ENCODE peak calls at places on chromosome 6, in five cellular contexts. N is fibroblast of pulmonary artery, C is endothelial cell, H is pancreas, I is testis. B is an unnamed sample.

GRCh38 chr6:42028234-42029061 is 21.9 kb upstream of the TAF8 start:
- DNase-seq in N (peak; percentile 92), C (no peak), H (no peak), I (peak; percentile 42), B (no peak)

GRCh38 chr6:38566295-38566694 is 73.4 kb downstream of the BTBD9 start:
- DNase-seq in N (no peak), C (no peak), H (no peak), I (no peak), B (no peak)

GRCh38 chr6:43509142-43509983 is 783 bp downstream of the LRRC73 start:
- DNase-seq in N (no peak), C (peak; percentile 33), H (no peak), I (no peak), B (no peak)

GRCh38 chr6:28927856-28928255 is 4.1 kb upstream of the TRIM27 start:
- DNase-seq in N (no peak), C (no peak), H (no peak), I (no peak), B (no peak)

GRCh38 chr6:56579155-56579851 is 63.4 kb downstream of the DST start:
- DNase-seq in N (no peak), C (no peak), H (no peak), I (no peak), B (no peak)

GRCh38 chr6:114998492-114998891 is 655.7 kb upstream of the HS3ST5 start:
- DNase-seq in N (no peak), C (no peak), H (no peak), I (no peak), B (no peak)

GRCh38 chr6:169185011-169185521 is 68.6 kb downstream of the THBS2 start:
- DNase-seq in N (no peak), C (no peak), H (no peak), I (no peak), B (no peak)

GRCh38 chr6:11214438-11214837 is 18.0 kb downstream of the NEDD9 start:
- DNase-seq in N (no peak), C (no peak), H (no peak), I (peak; percentile 58), B (no peak)

GRCh38 chr6:151765444-151765886 is 42.0 kb upstream of the ESR1 start:
- DNase-seq in N (peak; percentile 96), C (peak; percentile 68), H (peak; percentile 34), I (peak; percentile 76), B (no peak)

GRCh38 chr6:9405369-9405768 is 970.0 kb upstream of the SLC35B3 start:
- DNase-seq in N (peak; percentile 32), C (no peak), H (no peak), I (no peak), B (no peak)

GRCh38 chr6:87756858-87757257 is 54.8 kb upstream of the AKIRIN2 start:
- DNase-seq in N (peak; percentile 78), C (no peak), H (no peak), I (no peak), B (no peak)

GRCh38 chr6:25253371-25253770 is 25.8 kb upstream of the CARMIL1 start:
- DNase-seq in N (no peak), C (no peak), H (no peak), I (no peak), B (no peak)

GRCh38 chr6:27871919-27872633 is 40.1 kb downstream of the OR2B2 start:
- DNase-seq in N (peak; percentile 99), C (peak; percentile 85), H (peak; percentile 86), I (peak; percentile 83), B (peak; percentile 84)

GRCh38 chr6:72968704-72969103 is 256.6 kb downstream of the KHDC1L start:
- DNase-seq in N (no peak), C (no peak), H (no peak), I (no peak), B (no peak)

GRCh38 chr6:2183235-2183634 is 62.2 kb downstream of the GMDS start:
- DNase-seq in N (no peak), C (no peak), H (no peak), I (no peak), B (no peak)

GRCh38 chr6:143258945-143259344 is 191.6 kb downstream of the ADAT2 start:
- DNase-seq in N (no peak), C (no peak), H (no peak), I (no peak), B (no peak)

GRCh38 chr6:33297956-33298772 is 578 bp downstream of the RGL2 start:
- DNase-seq in N (peak; percentile 90), C (peak; percentile 72), H (peak; percentile 74), I (peak; percentile 86), B (no peak)

GRCh38 chr6:127457444-127458064 is 1.6 kb downstream of the KIAA0408 start:
- DNase-seq in N (peak; percentile 93), C (no peak), H (no peak), I (no peak), B (no peak)

GRCh38 chr6:169807699-169808607 is 56.5 kb downstream of the ERMARD start:
- DNase-seq in N (no peak), C (no peak), H (peak; percentile 12), I (peak; percentile 10), B (peak; percentile 35)

GRCh38 chr6:30615958-30616810 is 859 bp downstream of the PPP1R10 start:
- DNase-seq in N (peak; percentile 41), C (no peak), H (no peak), I (no peak), B (no peak)

GRCh38 chr6:56004421-56004820 is 129.0 kb upstream of the BMP5 start:
- DNase-seq in N (peak; percentile 29), C (no peak), H (no peak), I (no peak), B (no peak)

GRCh38 chr6:3946779-3947178 is 97.6 kb downstream of the FAM50B start:
- DNase-seq in N (no peak), C (no peak), H (no peak), I (no peak), B (no peak)

GRCh38 chr6:11050735-11051134 is 6.6 kb upstream of the ELOVL2 start:
- DNase-seq in N (peak; percentile 67), C (no peak), H (no peak), I (no peak), B (no peak)

GRCh38 chr6:94071835-94072234 is 652.5 kb upstream of the EPHA7 start:
- DNase-seq in N (peak; percentile 3), C (no peak), H (no peak), I (no peak), B (no peak)

GRCh38 chr6:158863646-158864045 is 44.5 kb upstream of the EZR start:
- DNase-seq in N (no peak), C (no peak), H (no peak), I (no peak), B (no peak)

GRCh38 chr6:11596640-11597237 is 59.2 kb downstream of the TMEM170B start:
- DNase-seq in N (no peak), C (no peak), H (no peak), I (no peak), B (no peak)

GRCh38 chr6:12359051-12359450 is 68.9 kb downstream of the EDN1 start:
- DNase-seq in N (no peak), C (no peak), H (no peak), I (no peak), B (no peak)

GRCh38 chr6:54990001-54990400 is 143.4 kb downstream of the FAM83B start:
- DNase-seq in N (no peak), C (no peak), H (no peak), I (no peak), B (no peak)

GRCh38 chr6:34816635-34817301 is 24.9 kb downstream of the BLTP3A start:
- DNase-seq in N (no peak), C (no peak), H (no peak), I (no peak), B (no peak)

GRCh38 chr6:154733610-154734379 is 579 bp downstream of the SCAF8 start:
- DNase-seq in N (peak; percentile 98), C (peak; percentile 95), H (peak; percentile 97), I (peak; percentile 98), B (peak; percentile 86)

GRCh38 chr6:154740658-154741057 is 7.4 kb downstream of the SCAF8 start:
- DNase-seq in N (no peak), C (no peak), H (no peak), I (no peak), B (no peak)

GRCh38 chr6:154736613-154737259 is 3.5 kb downstream of the SCAF8 start:
- DNase-seq in N (no peak), C (no peak), H (no peak), I (no peak), B (no peak)

GRCh38 chr6:154737424-154737823 is 4.2 kb downstream of the SCAF8 start:
- DNase-seq in N (no peak), C (no peak), H (no peak), I (no peak), B (no peak)

GRCh38 chr6:154738561-154738961 is 5.3 kb downstream of the SCAF8 start:
- DNase-seq in N (peak; percentile 42), C (no peak), H (no peak), I (no peak), B (no peak)
- TF ChIP-seq CTCF in N (no peak), C (no peak), H (no peak), I (no peak), B (no peak)

GRCh38 chr6:135909737-135910387 is 58.4 kb downstream of the PDE7B start:
- DNase-seq in N (peak; percentile 66), C (peak; percentile 64), H (peak; percentile 47), I (peak; percentile 66), B (no peak)
- TF ChIP-seq CTCF in N (peak; percentile 55), C (peak; percentile 44), H (peak; percentile 15), I (peak; percentile 33), B (no peak)

GRCh38 chr6:13846841-13847240 is 32.5 kb upstream of the MCUR1 start:
- DNase-seq in N (no peak), C (no peak), H (no peak), I (no peak), B (no peak)
- TF ChIP-seq CTCF in N (no peak), C (peak; percentile 40), H (no peak), I (no peak), B (no peak)

GRCh38 chr6:14265049-14266021 is 147.8 kb downstream of the CD83 start:
- DNase-seq in N (no peak), C (no peak), H (no peak), I (no peak), B (no peak)
- TF ChIP-seq CTCF in N (no peak), C (no peak), H (no peak), I (no peak), B (peak; percentile 25)

DNA sequence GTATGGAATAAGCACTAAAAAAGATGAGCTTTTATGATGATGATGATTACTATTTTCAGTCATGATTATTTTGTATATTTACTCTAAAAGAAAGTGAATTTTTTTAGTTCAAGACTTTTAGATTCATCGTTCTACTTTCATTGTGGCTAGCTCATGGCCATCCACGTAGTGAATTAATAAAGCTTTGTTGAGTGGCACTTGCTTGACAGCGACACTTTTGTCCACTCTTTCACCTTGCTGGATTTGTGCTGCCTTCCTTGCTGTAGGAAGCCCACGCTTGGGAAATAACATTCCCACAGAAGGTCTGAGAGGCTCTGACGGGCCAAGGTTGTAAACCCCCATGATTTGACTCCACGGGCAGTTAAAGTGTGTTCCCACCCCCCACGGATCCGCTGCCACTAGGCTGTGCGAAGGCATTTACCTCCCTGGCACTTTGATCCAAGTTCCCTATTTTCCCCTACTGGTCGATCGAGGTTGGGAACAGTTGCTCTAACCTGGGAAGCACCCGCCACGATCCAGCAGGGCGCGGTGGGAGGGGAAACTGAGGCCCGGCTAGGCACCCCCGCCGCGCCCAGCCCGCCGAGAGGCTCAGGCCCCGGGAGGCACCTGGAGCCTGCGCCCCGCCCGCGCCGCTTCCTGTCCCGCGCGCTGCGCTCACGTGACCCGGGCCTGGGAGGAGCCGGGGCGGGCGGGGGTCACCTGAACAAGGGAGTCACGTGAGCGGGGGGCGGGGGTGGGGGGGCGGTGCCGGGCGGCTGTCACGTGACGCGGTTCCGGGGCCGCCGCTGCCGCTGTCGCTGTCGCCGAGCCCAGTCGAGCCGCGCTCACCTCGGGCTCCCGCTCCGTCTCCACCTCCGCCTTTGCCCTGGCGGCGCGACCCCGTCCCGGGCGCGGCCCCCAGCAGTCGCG is at the start of gene IGF2R:
- DNase-seq in N (peak; percentile 83), C (peak; percentile 86), H (peak; percentile 92), I (peak; percentile 95), B (peak; percentile 89)
- TF ChIP-seq CTCF in N (no peak), C (peak; percentile 18), H (no peak), I (no peak), B (peak; percentile 29)